ENCODE peak calls at places on chromosomes 3 and 15, in nine cellular contexts. A, K, I, U, N, O, H, B and M are unnamed samples.

GRCh38 chr3:98404010-98404409 is 13.5 kb downstream of the OR5K3 start:
- DNase-seq in A (no peak), K (no peak), I (no peak), U (no peak), N (no peak), O (no peak), H (no peak), B (no peak), M (no peak)

GRCh38 chr15:65981837-65982696 is 112.8 kb downstream of the RAB11A start:
- DNase-seq in A (no peak), K (no peak), I (no peak), U (peak), N (no peak), O (peak), H (no peak), B (peak), M (no peak)

GRCh38 chr3:149983628-149984027 is 12.9 kb upstream of the PFN2 start:
- DNase-seq in A (no peak), K (no peak), I (no peak), U (no peak), N (no peak), O (no peak), H (no peak), B (no peak), M (no peak)

GRCh38 chr3:184133840-184134745 is 1.1 kb upstream of the EIF2B5 start:
- DNase-seq in A (peak), K (peak), I (peak), U (peak), N (peak), O (peak), H (no peak), B (peak), M (peak)

GRCh38 chr3:144045766-144046165 is 74.1 kb downstream of the DIPK2A start:
- DNase-seq in A (no peak), K (no peak), I (no peak), U (no peak), N (no peak), O (no peak), H (no peak), B (no peak), M (no peak)

GRCh38 chr3:4674216-4674615 is 181.1 kb downstream of the ITPR1 start:
- DNase-seq in A (no peak), K (peak), I (no peak), U (no peak), N (peak), O (no peak), H (no peak), B (no peak), M (no peak)

GRCh38 chr3:64185436-64185835 is 39.8 kb downstream of the PRICKLE2 start:
- DNase-seq in A (no peak), K (peak), I (no peak), U (no peak), N (no peak), O (no peak), H (no peak), B (no peak), M (no peak)

GRCh38 chr3:183188895-183189462 is 26.4 kb upstream of the LAMP3 start:
- DNase-seq in A (no peak), K (peak), I (peak), U (peak), N (no peak), O (no peak), H (no peak), B (peak), M (no peak)

GRCh38 chr3:129315386-129315991 is 36.8 kb downstream of the HMCES start:
- DNase-seq in A (no peak), K (no peak), I (peak), U (peak), N (peak), O (peak), H (no peak), B (peak), M (peak)

GRCh38 chr3:184289426-184289938 is 9.6 kb upstream of the PSMD2 start:
- DNase-seq in A (no peak), K (peak), I (peak), U (peak), N (peak), O (no peak), H (no peak), B (peak), M (peak)

GRCh38 chr3:177721864-177722370 is 524.6 kb upstream of the TBL1XR1 start:
- DNase-seq in A (no peak), K (no peak), I (no peak), U (no peak), N (no peak), O (no peak), H (no peak), B (no peak), M (peak)

GRCh38 chr15:48962662-48963523 is 826 bp downstream of the SHC4 start:
- DNase-seq in A (no peak), K (peak), I (no peak), U (no peak), N (peak), O (peak), H (no peak), B (no peak), M (no peak)

GRCh38 chr15:36924076-36924475 is 176.3 kb downstream of the MEIS2 start:
- DNase-seq in A (no peak), K (no peak), I (no peak), U (no peak), N (no peak), O (no peak), H (no peak), B (no peak), M (no peak)

GRCh38 chr3:136932518-136932917 is 25.3 kb upstream of the IL20RB start:
- DNase-seq in A (no peak), K (peak), I (peak), U (no peak), N (no peak), O (no peak), H (no peak), B (no peak), M (no peak)

GRCh38 chr3:186909078-186909853 is 21.1 kb upstream of the ST6GAL1 start:
- DNase-seq in A (no peak), K (no peak), I (no peak), U (peak), N (no peak), O (no peak), H (no peak), B (no peak), M (no peak)

GRCh38 chr15:41607033-41607432 is 48.0 kb downstream of the TYRO3 start:
- DNase-seq in A (no peak), K (peak), I (no peak), U (no peak), N (peak), O (no peak), H (peak), B (no peak), M (no peak)

GRCh38 chr3:184259878-184260570 is 1.3 kb downstream of the CAMK2N2 start:
- DNase-seq in A (no peak), K (no peak), I (peak), U (peak), N (peak), O (peak), H (no peak), B (peak), M (no peak)

GRCh38 chr15:90322531-90322930 is 29.6 kb upstream of the ZNF774 start:
- DNase-seq in A (no peak), K (no peak), I (no peak), U (no peak), N (no peak), O (no peak), H (no peak), B (no peak), M (peak)

GRCh38 chr3:46017720-46018119 is 9.6 kb downstream of the XCR1 start:
- DNase-seq in A (peak), K (peak), I (no peak), U (no peak), N (no peak), O (no peak), H (no peak), B (no peak), M (no peak)

GRCh38 chr15:77060560-77060959 is 10.3 kb downstream of the TSPAN3 start:
- DNase-seq in A (no peak), K (peak), I (no peak), U (no peak), N (peak), O (no peak), H (no peak), B (no peak), M (no peak)

GRCh38 chr15:82763361-82764142 is 42.3 kb downstream of the FSD2 start:
- DNase-seq in A (no peak), K (no peak), I (no peak), U (no peak), N (no peak), O (no peak), H (no peak), B (no peak), M (no peak)

GRCh38 chr3:119428538-119428937 is 34.9 kb downstream of the TMEM39A start:
- DNase-seq in A (no peak), K (peak), I (peak), U (no peak), N (no peak), O (no peak), H (no peak), B (no peak), M (no peak)

GRCh38 chr3:194661946-194662345 is 10.0 kb downstream of the LSG1 start:
- DNase-seq in A (no peak), K (no peak), I (no peak), U (no peak), N (no peak), O (no peak), H (no peak), B (no peak), M (no peak)

GRCh38 chr15:92719024-92719423 is 63.4 kb upstream of the FAM174B start:
- DNase-seq in A (no peak), K (peak), I (no peak), U (no peak), N (no peak), O (no peak), H (no peak), B (no peak), M (no peak)

GRCh38 chr3:87136066-87136596 is 91.0 kb upstream of the CHMP2B start:
- DNase-seq in A (no peak), K (no peak), I (no peak), U (no peak), N (no peak), O (no peak), H (no peak), B (no peak), M (no peak)

GRCh38 chr3:37952564-37952963 is 38.0 kb upstream of the VILL start:
- DNase-seq in A (no peak), K (peak), I (no peak), U (no peak), N (peak), O (no peak), H (no peak), B (no peak), M (no peak)

GRCh38 chr3:123813876-123814275 is 70.3 kb downstream of the MYLK start:
- DNase-seq in A (no peak), K (no peak), I (no peak), U (no peak), N (no peak), O (no peak), H (no peak), B (no peak), M (no peak)

GRCh38 chr15:93066103-93066725 is 22.8 kb downstream of the RGMA start:
- DNase-seq in A (no peak), K (no peak), I (no peak), U (no peak), N (no peak), O (peak), H (no peak), B (no peak), M (no peak)

GRCh38 chr3:141331370-141332318 is 36.7 kb upstream of the ZBTB38 start:
- DNase-seq in A (no peak), K (peak), I (peak), U (peak), N (peak), O (peak), H (peak), B (no peak), M (no peak)

GRCh38 chr15:48355377-48355776 is 24.1 kb downstream of the DUT start:
- DNase-seq in A (no peak), K (peak), I (peak), U (no peak), N (peak), O (no peak), H (no peak), B (no peak), M (no peak)

GRCh38 chr15:36313881-36314280 is 265.5 kb upstream of the CDIN1 start:
- DNase-seq in A (no peak), K (no peak), I (no peak), U (no peak), N (no peak), O (no peak), H (no peak), B (no peak), M (no peak)

GRCh38 chr3:85516146-85516545 is 557.4 kb downstream of the CADM2 start:
- DNase-seq in A (no peak), K (no peak), I (no peak), U (no peak), N (no peak), O (no peak), H (no peak), B (no peak), M (no peak)

GRCh38 chr3:113231827-113232253 is 20.5 kb downstream of the BOC start:
- DNase-seq in A (no peak), K (peak), I (peak), U (no peak), N (peak), O (peak), H (peak), B (peak), M (peak)

GRCh38 chr3:114058646-114059045 is 2.1 kb downstream of the QTRT2 start:
- DNase-seq in A (no peak), K (peak), I (no peak), U (no peak), N (no peak), O (no peak), H (no peak), B (no peak), M (no peak)

GRCh38 chr3:126553284-126553811 is 5.4 kb downstream of the C3orf22 start:
- DNase-seq in A (no peak), K (no peak), I (no peak), U (peak), N (no peak), O (peak), H (no peak), B (no peak), M (no peak)

GRCh38 chr15:98626153-98626552 is 22.2 kb upstream of the IGF1R start:
- DNase-seq in A (no peak), K (no peak), I (no peak), U (no peak), N (no peak), O (no peak), H (no peak), B (no peak), M (no peak)

GRCh38 chr3:169895037-169895436 is 16.3 kb upstream of the SAMD7 start:
- DNase-seq in A (no peak), K (no peak), I (no peak), U (no peak), N (no peak), O (no peak), H (no peak), B (no peak), M (no peak)

GRCh38 chr3:34106879-34107278 is 308.4 kb downstream of the PDCD6IP start:
- DNase-seq in A (peak), K (no peak), I (peak), U (peak), N (no peak), O (no peak), H (no peak), B (no peak), M (peak)
- TF ChIP-seq CTCF in A (peak), K (peak), I (peak), U (peak), N (no peak), O (peak), H (peak), B (no peak), M (peak)

GRCh38 chr3:125051205-125051604 is 4.6 kb downstream of the HEG1 start:
- DNase-seq in A (no peak), K (no peak), I (no peak), U (no peak), N (no peak), O (no peak), H (no peak), B (no peak), M (no peak)
- H3K4me3 ChIP-seq in A (no peak), K (no peak), I (no peak), U (no peak), N (peak), O (no peak), H (no peak), B (no peak), M (no peak)

GRCh38 chr3:159732172-159733111 is 256.2 kb upstream of the IL12A start:
- DNase-seq in A (no peak), K (peak), I (peak), U (no peak), N (peak), O (no peak), H (no peak), B (no peak), M (no peak)
- TF ChIP-seq CTCF in A (no peak), K (no peak), I (no peak), U (no peak), N (no peak), O (peak), H (peak), B (no peak), M (no peak)

DNA sequence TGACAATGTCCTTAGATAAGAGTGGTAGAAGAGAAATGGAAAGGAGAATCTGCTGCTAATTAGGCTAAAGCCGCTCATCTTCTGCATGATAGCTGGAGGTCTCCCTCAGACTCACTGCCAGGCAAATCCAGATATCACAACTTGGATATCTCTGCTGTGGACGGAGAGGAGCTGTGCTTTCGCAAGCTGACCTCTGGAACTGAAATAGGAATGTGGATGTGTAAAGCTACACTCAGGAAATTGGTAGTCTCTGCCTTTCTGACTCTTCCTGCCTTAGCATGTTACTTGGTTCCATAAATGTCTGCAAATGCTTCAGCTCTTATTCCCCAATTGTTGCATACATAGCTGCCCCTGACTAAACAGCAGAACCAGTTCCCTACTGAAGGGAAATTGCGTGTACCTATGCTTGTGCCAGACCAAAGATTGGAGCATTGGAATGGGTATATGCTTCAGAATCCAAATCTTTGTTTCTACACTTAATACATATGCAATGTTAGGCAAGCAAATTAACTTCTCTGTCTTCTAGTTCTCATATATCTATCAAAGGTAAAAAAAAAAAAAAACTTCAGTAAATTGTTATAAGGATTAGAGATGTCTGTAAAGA is 74.7 kb upstream of the ROBO2 start:
- DNase-seq in A (no peak), K (no peak), I (no peak), U (no peak), N (peak), O (peak), H (no peak), B (no peak), M (no peak)
- H3K4me3 ChIP-seq in A (no peak), K (no peak), I (no peak), U (no peak), N (no peak), O (no peak), H (no peak), B (no peak), M (no peak)

GRCh38 chr15:79853492-79854328 is 43.1 kb downstream of the MTHFS start:
- DNase-seq in A (peak), K (peak), I (peak), U (peak), N (peak), O (no peak), H (peak), B (peak), M (peak)

GRCh38 chr15:79844221-79844620 is 52.6 kb downstream of the MTHFS start:
- DNase-seq in A (no peak), K (peak), I (no peak), U (no peak), N (no peak), O (no peak), H (no peak), B (no peak), M (no peak)

GRCh38 chr15:79846539-79846938 is 50.3 kb downstream of the MTHFS start:
- DNase-seq in A (no peak), K (no peak), I (no peak), U (no peak), N (no peak), O (no peak), H (no peak), B (no peak), M (no peak)

GRCh38 chr15:79849789-79850188 is 47.0 kb downstream of the MTHFS start:
- DNase-seq in A (no peak), K (peak), I (peak), U (no peak), N (peak), O (no peak), H (no peak), B (no peak), M (peak)
- TF ChIP-seq CTCF in A (peak), K (peak), I (peak), U (peak), N (peak), O (peak), H (peak), B (no peak), M (peak)

GRCh38 chr3:43838877-43839276 is 148.1 kb downstream of the ABHD5 start:
- DNase-seq in A (no peak), K (no peak), I (peak), U (no peak), N (no peak), O (no peak), H (no peak), B (no peak), M (peak)

GRCh38 chr3:43838009-43838758 is 147.4 kb downstream of the ABHD5 start:
- DNase-seq in A (no peak), K (no peak), I (no peak), U (no peak), N (no peak), O (no peak), H (no peak), B (no peak), M (no peak)
- H3K4me3 ChIP-seq in A (no peak), K (no peak), I (no peak), U (no peak), N (no peak), O (no peak), H (no peak), B (no peak), M (no peak)

GRCh38 chr15:75112848-75113492 is 88.7 kb upstream of the C15orf39 start:
- DNase-seq in A (no peak), K (no peak), I (no peak), U (no peak), N (no peak), O (no peak), H (no peak), B (no peak), M (no peak)
- TF ChIP-seq CTCF in A (no peak), K (no peak), I (no peak), U (no peak), N (no peak), O (no peak), H (no peak), B (no peak), M (no peak)